ENCODE peak calls at places on chromosomes 11 and 22, in six cellular contexts. One of them, this sample, is unnamed.

GRCh38 chr11:128552783-128553661 is 34.3 kb downstream of the ETS1 start:
- DNase-seq in T-helper 17 cell: no peak
- DNase-seq in activated T-cell treated with anti-CD3 and anti-CD28 coated beads, Interleukin-2, amount 50 U/mL, for 1 hour: no peak
- DNase-seq in thoracic aorta: no peak
- DNase-seq in stimulated activated naive CD4-positive, alpha-beta T cell treated with Interleukin-2 at 50 U/mL for 16 hours: no peak
- DNase-seq in H54: no peak
- DNase-seq in this sample: no peak

GRCh38 chr22:45071618-45072017 is 61.8 kb upstream of the PHF21B start:
- DNase-seq in thoracic aorta: no peak
- DNase-seq in activated T-cell treated with anti-CD3 and anti-CD28 coated beads, Interleukin-2, amount 50 U/mL, for 1 hour: no peak
- DNase-seq in stimulated activated naive CD4-positive, alpha-beta T cell treated with Interleukin-2 at 50 U/mL for 16 hours: no peak
- DNase-seq in T-helper 17 cell: no peak
- DNase-seq in H54: no peak
- DNase-seq in this sample: no peak

GRCh38 chr11:94130589-94131362 is 2.1 kb downstream of the PANX1 start:
- DNase-seq in activated T-cell treated with anti-CD3 and anti-CD28 coated beads, Interleukin-2, amount 50 U/mL, for 1 hour: no peak
- DNase-seq in thoracic aorta: no peak
- DNase-seq in T-helper 17 cell: no peak
- DNase-seq in H54: no peak
- DNase-seq in stimulated activated naive CD4-positive, alpha-beta T cell treated with Interleukin-2 at 50 U/mL for 16 hours: no peak
- DNase-seq in this sample: no peak

GRCh38 chr22:39349506-39349966 is 255 bp upstream of the SYNGR1 start:
- DNase-seq in H54: no peak
- DNase-seq in T-helper 17 cell: no peak
- DNase-seq in stimulated activated naive CD4-positive, alpha-beta T cell treated with Interleukin-2 at 50 U/mL for 16 hours: no peak
- DNase-seq in thoracic aorta: no peak
- DNase-seq in activated T-cell treated with anti-CD3 and anti-CD28 coated beads, Interleukin-2, amount 50 U/mL, for 1 hour: peak; percentile 40
- DNase-seq in this sample: no peak

GRCh38 chr11:109037856-109038780 is 373.2 kb downstream of the DDX10 start:
- DNase-seq in thoracic aorta: no peak
- DNase-seq in H54: no peak
- DNase-seq in activated T-cell treated with anti-CD3 and anti-CD28 coated beads, Interleukin-2, amount 50 U/mL, for 1 hour: no peak
- DNase-seq in stimulated activated naive CD4-positive, alpha-beta T cell treated with Interleukin-2 at 50 U/mL for 16 hours: no peak
- DNase-seq in T-helper 17 cell: no peak
- DNase-seq in this sample: no peak

GRCh38 chr22:32623943-32624342 is 149.3 kb downstream of the FBXO7 start:
- DNase-seq in H54: no peak
- DNase-seq in stimulated activated naive CD4-positive, alpha-beta T cell treated with Interleukin-2 at 50 U/mL for 16 hours: no peak
- DNase-seq in thoracic aorta: peak; percentile 16
- DNase-seq in T-helper 17 cell: no peak
- DNase-seq in activated T-cell treated with anti-CD3 and anti-CD28 coated beads, Interleukin-2, amount 50 U/mL, for 1 hour: no peak
- DNase-seq in this sample: no peak

GRCh38 chr11:45563801-45564200 is 101.6 kb downstream of the CHST1 start:
- DNase-seq in activated T-cell treated with anti-CD3 and anti-CD28 coated beads, Interleukin-2, amount 50 U/mL, for 1 hour: no peak
- DNase-seq in T-helper 17 cell: no peak
- DNase-seq in H54: no peak
- DNase-seq in thoracic aorta: no peak
- DNase-seq in stimulated activated naive CD4-positive, alpha-beta T cell treated with Interleukin-2 at 50 U/mL for 16 hours: no peak
- DNase-seq in this sample: no peak

GRCh38 chr11:134270250-134270714 is 5.9 kb upstream of the GLB1L3 start:
- DNase-seq in stimulated activated naive CD4-positive, alpha-beta T cell treated with Interleukin-2 at 50 U/mL for 16 hours: no peak
- DNase-seq in T-helper 17 cell: no peak
- DNase-seq in H54: no peak
- DNase-seq in activated T-cell treated with anti-CD3 and anti-CD28 coated beads, Interleukin-2, amount 50 U/mL, for 1 hour: no peak
- DNase-seq in thoracic aorta: no peak
- DNase-seq in this sample: peak; percentile 86

GRCh38 chr11:115170133-115170815 is 333.9 kb downstream of the CADM1 start:
- DNase-seq in T-helper 17 cell: no peak
- DNase-seq in H54: no peak
- DNase-seq in stimulated activated naive CD4-positive, alpha-beta T cell treated with Interleukin-2 at 50 U/mL for 16 hours: no peak
- DNase-seq in activated T-cell treated with anti-CD3 and anti-CD28 coated beads, Interleukin-2, amount 50 U/mL, for 1 hour: no peak
- DNase-seq in thoracic aorta: no peak
- DNase-seq in this sample: no peak

GRCh38 chr22:49955581-49956417 is 4.8 kb upstream of the PIM3 start:
- DNase-seq in H54: no peak
- DNase-seq in stimulated activated naive CD4-positive, alpha-beta T cell treated with Interleukin-2 at 50 U/mL for 16 hours: no peak
- DNase-seq in thoracic aorta: no peak
- DNase-seq in activated T-cell treated with anti-CD3 and anti-CD28 coated beads, Interleukin-2, amount 50 U/mL, for 1 hour: no peak
- DNase-seq in T-helper 17 cell: no peak
- DNase-seq in this sample: no peak

GRCh38 chr11:59429924-59430516 is 3.8 kb upstream of the OR5A2 start:
- DNase-seq in H54: no peak
- DNase-seq in thoracic aorta: no peak
- DNase-seq in T-helper 17 cell: no peak
- DNase-seq in activated T-cell treated with anti-CD3 and anti-CD28 coated beads, Interleukin-2, amount 50 U/mL, for 1 hour: no peak
- DNase-seq in stimulated activated naive CD4-positive, alpha-beta T cell treated with Interleukin-2 at 50 U/mL for 16 hours: peak; percentile 0
- DNase-seq in this sample: no peak

GRCh38 chr11:73412308-73412707 is 36.1 kb downstream of the RELT start:
- DNase-seq in T-helper 17 cell: no peak
- DNase-seq in H54: no peak
- DNase-seq in thoracic aorta: no peak
- DNase-seq in activated T-cell treated with anti-CD3 and anti-CD28 coated beads, Interleukin-2, amount 50 U/mL, for 1 hour: no peak
- DNase-seq in stimulated activated naive CD4-positive, alpha-beta T cell treated with Interleukin-2 at 50 U/mL for 16 hours: no peak
- DNase-seq in this sample: no peak

GRCh38 chr11:4697583-4697982 is at the start of gene OR51E2:
- DNase-seq in stimulated activated naive CD4-positive, alpha-beta T cell treated with Interleukin-2 at 50 U/mL for 16 hours: no peak
- DNase-seq in T-helper 17 cell: no peak
- DNase-seq in H54: no peak
- DNase-seq in activated T-cell treated with anti-CD3 and anti-CD28 coated beads, Interleukin-2, amount 50 U/mL, for 1 hour: no peak
- DNase-seq in thoracic aorta: no peak
- DNase-seq in this sample: no peak

GRCh38 chr11:121595717-121596156 is 143.0 kb upstream of the SORL1-AS1 start:
- DNase-seq in stimulated activated naive CD4-positive, alpha-beta T cell treated with Interleukin-2 at 50 U/mL for 16 hours: no peak
- DNase-seq in H54: peak; percentile 50
- DNase-seq in activated T-cell treated with anti-CD3 and anti-CD28 coated beads, Interleukin-2, amount 50 U/mL, for 1 hour: no peak
- DNase-seq in T-helper 17 cell: no peak
- DNase-seq in thoracic aorta: peak; percentile 59
- DNase-seq in this sample: no peak

GRCh38 chr22:29043906-29044575 is 17.6 kb downstream of the C22orf31 start:
- DNase-seq in H54: no peak
- DNase-seq in T-helper 17 cell: no peak
- DNase-seq in stimulated activated naive CD4-positive, alpha-beta T cell treated with Interleukin-2 at 50 U/mL for 16 hours: no peak
- DNase-seq in thoracic aorta: no peak
- DNase-seq in activated T-cell treated with anti-CD3 and anti-CD28 coated beads, Interleukin-2, amount 50 U/mL, for 1 hour: no peak
- DNase-seq in this sample: no peak

GRCh38 chr11:68663482-68664010 is 20.8 kb upstream of the GAL start:
- DNase-seq in thoracic aorta: no peak
- DNase-seq in activated T-cell treated with anti-CD3 and anti-CD28 coated beads, Interleukin-2, amount 50 U/mL, for 1 hour: no peak
- DNase-seq in stimulated activated naive CD4-positive, alpha-beta T cell treated with Interleukin-2 at 50 U/mL for 16 hours: no peak
- DNase-seq in H54: no peak
- DNase-seq in T-helper 17 cell: no peak
- DNase-seq in this sample: no peak

This sample was measured in 8988T.